ENCODE peak calls at places on chromosomes 6 and 20, in five cellular contexts. One of them, this sample, is unnamed.

GRCh38 chr20:60010689-60011417 is 52.6 kb downstream of the CDH26 start:
- DNase-seq in activated CD4-positive, alpha-beta T cell treated with anti-CD3 and anti-CD28 coated beads, Interleukin-2, amount 10 ng/mL, durations not matched to agents 7 days and 5 days: no peak
- DNase-seq in activated naive CD4-positive, alpha-beta T cell treated with anti-CD3 and anti-CD28 coated beads, Interleukin-2, amount 10 ng/mL, durations not matched to agents 7 days and 5 days: no peak
- DNase-seq in lower leg skin: no peak
- DNase-seq in GM20000: no peak
- DNase-seq in this sample: no peak

GRCh38 chr6:133817460-133818047 is 71.4 kb upstream of the TCF21 start:
- DNase-seq in activated CD4-positive, alpha-beta T cell treated with anti-CD3 and anti-CD28 coated beads, Interleukin-2, amount 10 ng/mL, durations not matched to agents 7 days and 5 days: peak
- DNase-seq in activated naive CD4-positive, alpha-beta T cell treated with anti-CD3 and anti-CD28 coated beads, Interleukin-2, amount 10 ng/mL, durations not matched to agents 7 days and 5 days: peak
- DNase-seq in lower leg skin: no peak
- DNase-seq in GM20000: peak
- DNase-seq in this sample: no peak

GRCh38 chr20:50578061-50578777 is 68.0 kb downstream of the PTPN1 start:
- DNase-seq in activated CD4-positive, alpha-beta T cell treated with anti-CD3 and anti-CD28 coated beads, Interleukin-2, amount 10 ng/mL, durations not matched to agents 7 days and 5 days: no peak
- DNase-seq in activated naive CD4-positive, alpha-beta T cell treated with anti-CD3 and anti-CD28 coated beads, Interleukin-2, amount 10 ng/mL, durations not matched to agents 7 days and 5 days: no peak
- DNase-seq in lower leg skin: no peak
- DNase-seq in GM20000: no peak
- DNase-seq in this sample: no peak

GRCh38 chr6:112899541-112899940 is 552.4 kb downstream of the RFPL4B start:
- DNase-seq in activated CD4-positive, alpha-beta T cell treated with anti-CD3 and anti-CD28 coated beads, Interleukin-2, amount 10 ng/mL, durations not matched to agents 7 days and 5 days: no peak
- DNase-seq in activated naive CD4-positive, alpha-beta T cell treated with anti-CD3 and anti-CD28 coated beads, Interleukin-2, amount 10 ng/mL, durations not matched to agents 7 days and 5 days: no peak
- DNase-seq in lower leg skin: no peak
- DNase-seq in GM20000: no peak
- DNase-seq in this sample: no peak

GRCh38 chr6:141133346-141133745 is 999.4 kb upstream of the GJE1 start:
- DNase-seq in activated CD4-positive, alpha-beta T cell treated with anti-CD3 and anti-CD28 coated beads, Interleukin-2, amount 10 ng/mL, durations not matched to agents 7 days and 5 days: no peak
- DNase-seq in activated naive CD4-positive, alpha-beta T cell treated with anti-CD3 and anti-CD28 coated beads, Interleukin-2, amount 10 ng/mL, durations not matched to agents 7 days and 5 days: no peak
- DNase-seq in lower leg skin: no peak
- DNase-seq in GM20000: no peak
- DNase-seq in this sample: no peak

GRCh38 chr6:36865835-36866234 is 8.8 kb downstream of the PPIL1 start:
- DNase-seq in activated CD4-positive, alpha-beta T cell treated with anti-CD3 and anti-CD28 coated beads, Interleukin-2, amount 10 ng/mL, durations not matched to agents 7 days and 5 days: no peak
- DNase-seq in activated naive CD4-positive, alpha-beta T cell treated with anti-CD3 and anti-CD28 coated beads, Interleukin-2, amount 10 ng/mL, durations not matched to agents 7 days and 5 days: no peak
- DNase-seq in lower leg skin: no peak
- DNase-seq in GM20000: no peak
- DNase-seq in this sample: no peak

GRCh38 chr20:50762045-50762422 is 30.7 kb downstream of the PARD6B start:
- DNase-seq in activated CD4-positive, alpha-beta T cell treated with anti-CD3 and anti-CD28 coated beads, Interleukin-2, amount 10 ng/mL, durations not matched to agents 7 days and 5 days: no peak
- DNase-seq in activated naive CD4-positive, alpha-beta T cell treated with anti-CD3 and anti-CD28 coated beads, Interleukin-2, amount 10 ng/mL, durations not matched to agents 7 days and 5 days: no peak
- DNase-seq in lower leg skin: peak
- DNase-seq in GM20000: no peak
- DNase-seq in this sample: no peak

GRCh38 chr6:151488226-151488625 is 5.6 kb upstream of the CCDC170 start:
- DNase-seq in activated CD4-positive, alpha-beta T cell treated with anti-CD3 and anti-CD28 coated beads, Interleukin-2, amount 10 ng/mL, durations not matched to agents 7 days and 5 days: no peak
- DNase-seq in activated naive CD4-positive, alpha-beta T cell treated with anti-CD3 and anti-CD28 coated beads, Interleukin-2, amount 10 ng/mL, durations not matched to agents 7 days and 5 days: no peak
- DNase-seq in lower leg skin: no peak
- DNase-seq in GM20000: no peak
- DNase-seq in this sample: no peak

GRCh38 chr6:40719671-40720374 is 132.7 kb upstream of the LRFN2 start:
- DNase-seq in activated CD4-positive, alpha-beta T cell treated with anti-CD3 and anti-CD28 coated beads, Interleukin-2, amount 10 ng/mL, durations not matched to agents 7 days and 5 days: no peak
- DNase-seq in activated naive CD4-positive, alpha-beta T cell treated with anti-CD3 and anti-CD28 coated beads, Interleukin-2, amount 10 ng/mL, durations not matched to agents 7 days and 5 days: no peak
- DNase-seq in lower leg skin: no peak
- DNase-seq in GM20000: peak
- DNase-seq in this sample: no peak

GRCh38 chr6:87103977-87104601 is 9.2 kb upstream of the CGA start:
- DNase-seq in activated CD4-positive, alpha-beta T cell treated with anti-CD3 and anti-CD28 coated beads, Interleukin-2, amount 10 ng/mL, durations not matched to agents 7 days and 5 days: no peak
- DNase-seq in activated naive CD4-positive, alpha-beta T cell treated with anti-CD3 and anti-CD28 coated beads, Interleukin-2, amount 10 ng/mL, durations not matched to agents 7 days and 5 days: no peak
- DNase-seq in lower leg skin: no peak
- DNase-seq in GM20000: no peak
- DNase-seq in this sample: no peak

GRCh38 chr20:14948416-14948815 is 611.0 kb upstream of the FLRT3 start:
- DNase-seq in activated CD4-positive, alpha-beta T cell treated with anti-CD3 and anti-CD28 coated beads, Interleukin-2, amount 10 ng/mL, durations not matched to agents 7 days and 5 days: no peak
- DNase-seq in activated naive CD4-positive, alpha-beta T cell treated with anti-CD3 and anti-CD28 coated beads, Interleukin-2, amount 10 ng/mL, durations not matched to agents 7 days and 5 days: no peak
- DNase-seq in lower leg skin: no peak
- DNase-seq in GM20000: no peak
- DNase-seq in this sample: no peak

GRCh38 chr20:53608456-53609413 is 15.1 kb upstream of the ZNF217 start:
- DNase-seq in activated CD4-positive, alpha-beta T cell treated with anti-CD3 and anti-CD28 coated beads, Interleukin-2, amount 10 ng/mL, durations not matched to agents 7 days and 5 days: peak
- DNase-seq in activated naive CD4-positive, alpha-beta T cell treated with anti-CD3 and anti-CD28 coated beads, Interleukin-2, amount 10 ng/mL, durations not matched to agents 7 days and 5 days: peak
- DNase-seq in lower leg skin: no peak
- DNase-seq in GM20000: no peak
- DNase-seq in this sample: no peak

GRCh38 chr6:111972714-111973678 is 80.9 kb upstream of the CCN6 start:
- DNase-seq in activated CD4-positive, alpha-beta T cell treated with anti-CD3 and anti-CD28 coated beads, Interleukin-2, amount 10 ng/mL, durations not matched to agents 7 days and 5 days: peak
- DNase-seq in activated naive CD4-positive, alpha-beta T cell treated with anti-CD3 and anti-CD28 coated beads, Interleukin-2, amount 10 ng/mL, durations not matched to agents 7 days and 5 days: peak
- DNase-seq in lower leg skin: peak
- DNase-seq in GM20000: no peak
- DNase-seq in this sample: no peak

GRCh38 chr6:114564302-114564933 is 221.6 kb upstream of the HS3ST5 start:
- DNase-seq in activated CD4-positive, alpha-beta T cell treated with anti-CD3 and anti-CD28 coated beads, Interleukin-2, amount 10 ng/mL, durations not matched to agents 7 days and 5 days: no peak
- DNase-seq in activated naive CD4-positive, alpha-beta T cell treated with anti-CD3 and anti-CD28 coated beads, Interleukin-2, amount 10 ng/mL, durations not matched to agents 7 days and 5 days: no peak
- DNase-seq in lower leg skin: no peak
- DNase-seq in GM20000: no peak
- DNase-seq in this sample: no peak

GRCh38 chr20:63529180-63529860 is 7.9 kb downstream of the PTK6 start:
- DNase-seq in activated CD4-positive, alpha-beta T cell treated with anti-CD3 and anti-CD28 coated beads, Interleukin-2, amount 10 ng/mL, durations not matched to agents 7 days and 5 days: peak
- DNase-seq in activated naive CD4-positive, alpha-beta T cell treated with anti-CD3 and anti-CD28 coated beads, Interleukin-2, amount 10 ng/mL, durations not matched to agents 7 days and 5 days: peak
- DNase-seq in lower leg skin: no peak
- DNase-seq in GM20000: no peak
- DNase-seq in this sample: no peak

GRCh38 chr6:112232845-112233256 is 21.5 kb downstream of the LAMA4 start:
- DNase-seq in activated CD4-positive, alpha-beta T cell treated with anti-CD3 and anti-CD28 coated beads, Interleukin-2, amount 10 ng/mL, durations not matched to agents 7 days and 5 days: no peak
- DNase-seq in activated naive CD4-positive, alpha-beta T cell treated with anti-CD3 and anti-CD28 coated beads, Interleukin-2, amount 10 ng/mL, durations not matched to agents 7 days and 5 days: no peak
- DNase-seq in lower leg skin: no peak
- DNase-seq in GM20000: no peak
- DNase-seq in this sample: peak

GRCh38 chr6:112014483-112014882 is 39.4 kb upstream of the CCN6 start:
- DNase-seq in activated CD4-positive, alpha-beta T cell treated with anti-CD3 and anti-CD28 coated beads, Interleukin-2, amount 10 ng/mL, durations not matched to agents 7 days and 5 days: no peak
- DNase-seq in activated naive CD4-positive, alpha-beta T cell treated with anti-CD3 and anti-CD28 coated beads, Interleukin-2, amount 10 ng/mL, durations not matched to agents 7 days and 5 days: no peak
- DNase-seq in lower leg skin: no peak
- DNase-seq in GM20000: no peak
- DNase-seq in this sample: no peak

GRCh38 chr6:22448311-22448711 is 121.1 kb upstream of the HDGFL1 start:
- DNase-seq in activated CD4-positive, alpha-beta T cell treated with anti-CD3 and anti-CD28 coated beads, Interleukin-2, amount 10 ng/mL, durations not matched to agents 7 days and 5 days: no peak
- DNase-seq in activated naive CD4-positive, alpha-beta T cell treated with anti-CD3 and anti-CD28 coated beads, Interleukin-2, amount 10 ng/mL, durations not matched to agents 7 days and 5 days: no peak
- DNase-seq in lower leg skin: no peak
- DNase-seq in GM20000: no peak
- DNase-seq in this sample: no peak

GRCh38 chr20:20454850-20455627 is 87.1 kb downstream of the INSM1 start:
- DNase-seq in activated CD4-positive, alpha-beta T cell treated with anti-CD3 and anti-CD28 coated beads, Interleukin-2, amount 10 ng/mL, durations not matched to agents 7 days and 5 days: no peak
- DNase-seq in activated naive CD4-positive, alpha-beta T cell treated with anti-CD3 and anti-CD28 coated beads, Interleukin-2, amount 10 ng/mL, durations not matched to agents 7 days and 5 days: no peak
- DNase-seq in lower leg skin: no peak
- DNase-seq in GM20000: no peak
- DNase-seq in this sample: no peak

GRCh38 chr6:30145818-30146217 is 9.9 kb downstream of the TRIM40 start:
- DNase-seq in activated CD4-positive, alpha-beta T cell treated with anti-CD3 and anti-CD28 coated beads, Interleukin-2, amount 10 ng/mL, durations not matched to agents 7 days and 5 days: no peak
- DNase-seq in activated naive CD4-positive, alpha-beta T cell treated with anti-CD3 and anti-CD28 coated beads, Interleukin-2, amount 10 ng/mL, durations not matched to agents 7 days and 5 days: no peak
- DNase-seq in lower leg skin: no peak
- DNase-seq in GM20000: no peak
- DNase-seq in this sample: no peak

GRCh38 chr6:108689279-108690161 is 128.8 kb downstream of the FOXO3 start:
- DNase-seq in activated CD4-positive, alpha-beta T cell treated with anti-CD3 and anti-CD28 coated beads, Interleukin-2, amount 10 ng/mL, durations not matched to agents 7 days and 5 days: no peak
- DNase-seq in activated naive CD4-positive, alpha-beta T cell treated with anti-CD3 and anti-CD28 coated beads, Interleukin-2, amount 10 ng/mL, durations not matched to agents 7 days and 5 days: no peak
- DNase-seq in lower leg skin: peak
- DNase-seq in GM20000: no peak
- DNase-seq in this sample: peak

GRCh38 chr6:129575378-129576118 is 134.4 kb downstream of the ARHGAP18 start:
- DNase-seq in activated CD4-positive, alpha-beta T cell treated with anti-CD3 and anti-CD28 coated beads, Interleukin-2, amount 10 ng/mL, durations not matched to agents 7 days and 5 days: no peak
- DNase-seq in activated naive CD4-positive, alpha-beta T cell treated with anti-CD3 and anti-CD28 coated beads, Interleukin-2, amount 10 ng/mL, durations not matched to agents 7 days and 5 days: no peak
- DNase-seq in lower leg skin: peak
- DNase-seq in GM20000: no peak
- DNase-seq in this sample: no peak

GRCh38 chr6:29099190-29099589 is at the start of gene OR2J1:
- DNase-seq in activated CD4-positive, alpha-beta T cell treated with anti-CD3 and anti-CD28 coated beads, Interleukin-2, amount 10 ng/mL, durations not matched to agents 7 days and 5 days: no peak
- DNase-seq in activated naive CD4-positive, alpha-beta T cell treated with anti-CD3 and anti-CD28 coated beads, Interleukin-2, amount 10 ng/mL, durations not matched to agents 7 days and 5 days: no peak
- DNase-seq in lower leg skin: no peak
- DNase-seq in GM20000: no peak
- DNase-seq in this sample: no peak

GRCh38 chr20:62741191-62741676 is 32.6 kb downstream of the NTSR1 start:
- DNase-seq in activated CD4-positive, alpha-beta T cell treated with anti-CD3 and anti-CD28 coated beads, Interleukin-2, amount 10 ng/mL, durations not matched to agents 7 days and 5 days: no peak
- DNase-seq in activated naive CD4-positive, alpha-beta T cell treated with anti-CD3 and anti-CD28 coated beads, Interleukin-2, amount 10 ng/mL, durations not matched to agents 7 days and 5 days: peak
- DNase-seq in lower leg skin: no peak
- DNase-seq in GM20000: no peak
- DNase-seq in this sample: no peak

GRCh38 chr6:80457044-80457933 is 350.8 kb downstream of the BCKDHB start:
- DNase-seq in activated CD4-positive, alpha-beta T cell treated with anti-CD3 and anti-CD28 coated beads, Interleukin-2, amount 10 ng/mL, durations not matched to agents 7 days and 5 days: no peak
- DNase-seq in activated naive CD4-positive, alpha-beta T cell treated with anti-CD3 and anti-CD28 coated beads, Interleukin-2, amount 10 ng/mL, durations not matched to agents 7 days and 5 days: no peak
- DNase-seq in lower leg skin: peak
- DNase-seq in GM20000: no peak
- DNase-seq in this sample: peak

GRCh38 chr6:126513198-126513597 is 173.3 kb downstream of the CENPW start:
- DNase-seq in activated CD4-positive, alpha-beta T cell treated with anti-CD3 and anti-CD28 coated beads, Interleukin-2, amount 10 ng/mL, durations not matched to agents 7 days and 5 days: no peak
- DNase-seq in activated naive CD4-positive, alpha-beta T cell treated with anti-CD3 and anti-CD28 coated beads, Interleukin-2, amount 10 ng/mL, durations not matched to agents 7 days and 5 days: no peak
- DNase-seq in lower leg skin: no peak
- DNase-seq in GM20000: no peak
- DNase-seq in this sample: no peak

GRCh38 chr6:151757506-151757955 is 50.0 kb upstream of the ESR1 start:
- DNase-seq in activated CD4-positive, alpha-beta T cell treated with anti-CD3 and anti-CD28 coated beads, Interleukin-2, amount 10 ng/mL, durations not matched to agents 7 days and 5 days: peak
- DNase-seq in activated naive CD4-positive, alpha-beta T cell treated with anti-CD3 and anti-CD28 coated beads, Interleukin-2, amount 10 ng/mL, durations not matched to agents 7 days and 5 days: peak
- DNase-seq in lower leg skin: no peak
- DNase-seq in GM20000: peak
- DNase-seq in this sample: no peak

GRCh38 chr20:2840967-2841531 is 504 bp downstream of the VPS16 start:
- DNase-seq in activated CD4-positive, alpha-beta T cell treated with anti-CD3 and anti-CD28 coated beads, Interleukin-2, amount 10 ng/mL, durations not matched to agents 7 days and 5 days: peak
- DNase-seq in activated naive CD4-positive, alpha-beta T cell treated with anti-CD3 and anti-CD28 coated beads, Interleukin-2, amount 10 ng/mL, durations not matched to agents 7 days and 5 days: peak
- DNase-seq in lower leg skin: peak
- DNase-seq in GM20000: peak
- DNase-seq in this sample: peak

GRCh38 chr6:17987576-17988421 is at the start of gene KIF13A:
- DNase-seq in activated CD4-positive, alpha-beta T cell treated with anti-CD3 and anti-CD28 coated beads, Interleukin-2, amount 10 ng/mL, durations not matched to agents 7 days and 5 days: peak
- DNase-seq in activated naive CD4-positive, alpha-beta T cell treated with anti-CD3 and anti-CD28 coated beads, Interleukin-2, amount 10 ng/mL, durations not matched to agents 7 days and 5 days: peak
- DNase-seq in lower leg skin: peak
- DNase-seq in GM20000: peak
- DNase-seq in this sample: peak

GRCh38 chr6:166627875-166628849 is 1.1 kb upstream of the RPS6KA2 start:
- DNase-seq in activated CD4-positive, alpha-beta T cell treated with anti-CD3 and anti-CD28 coated beads, Interleukin-2, amount 10 ng/mL, durations not matched to agents 7 days and 5 days: peak
- DNase-seq in activated naive CD4-positive, alpha-beta T cell treated with anti-CD3 and anti-CD28 coated beads, Interleukin-2, amount 10 ng/mL, durations not matched to agents 7 days and 5 days: peak
- DNase-seq in lower leg skin: peak
- DNase-seq in GM20000: peak
- DNase-seq in this sample: peak